ENCODE peak calls at places on chromosomes 6 and 20, in four cellular contexts. M is SK-N-SH, J is fibroblast of the aortic adventitia, X is brain microvascular endothelial cell. V is an unnamed sample.

GRCh38 chr6:138278326-138278725 is 60.0 kb upstream of the PBOV1 start:
- DNase-seq in M (no peak), J (peak; percentile 41), X (peak; percentile 34), V (no peak)

GRCh38 chr6:5132741-5133140 is 47.6 kb downstream of the PPP1R3G start:
- DNase-seq in J (peak; percentile 95), X (peak; percentile 95), M (no peak), V (peak; percentile 40)

GRCh38 chr6:24522090-24522820 is 27.5 kb downstream of the ALDH5A1 start:
- DNase-seq in J (peak; percentile 10), M (no peak), X (no peak), V (no peak)

GRCh38 chr6:16930432-16930831 is 169.2 kb upstream of the ATXN1 start:
- DNase-seq in X (no peak), J (no peak), M (no peak), V (no peak)

GRCh38 chr20:17138237-17138636 is 88.6 kb upstream of the PCSK2 start:
- DNase-seq in J (no peak), M (no peak), X (no peak), V (no peak)

GRCh38 chr20:48760403-48760889 is 67.4 kb downstream of the PREX1 start:
- DNase-seq in M (no peak), X (peak; percentile 35), J (peak; percentile 39), V (no peak)

GRCh38 chr6:15152720-15153119 is 93.1 kb upstream of the JARID2 start:
- DNase-seq in J (no peak), M (no peak), X (no peak), V (no peak)

GRCh38 chr20:46648903-46649649 is 2.2 kb downstream of the SLC13A3 start:
- DNase-seq in J (no peak), X (no peak), M (no peak), V (no peak)

GRCh38 chr20:32484221-32485125 is 100.7 kb downstream of the NOL4L start:
- DNase-seq in M (peak; percentile 81), J (no peak), X (no peak), V (no peak)

GRCh38 chr20:17809714-17810631 is 110.2 kb downstream of the BANF2 start:
- DNase-seq in M (no peak), J (peak; percentile 31), X (no peak), V (no peak)

GRCh38 chr20:20492521-20493334 is 124.8 kb downstream of the INSM1 start:
- DNase-seq in X (no peak), M (peak; percentile 30), J (no peak), V (no peak)

GRCh38 chr6:152233547-152234320 is 403.4 kb downstream of the SYNE1 start:
- DNase-seq in M (no peak), X (no peak), J (no peak), V (no peak)

GRCh38 chr6:27547157-27548075 is 74.5 kb upstream of the ZNF184 start:
- DNase-seq in M (peak; percentile 20), X (peak; percentile 89), J (peak; percentile 68), V (no peak)

GRCh38 chr6:158452191-158452590 is 107.7 kb upstream of the TMEM181 start:
- DNase-seq in X (no peak), J (no peak), M (no peak), V (no peak)

GRCh38 chr20:58618694-58619540 is 32.2 kb upstream of the STX16 start:
- DNase-seq in M (no peak), J (peak; percentile 86), X (peak; percentile 88), V (no peak)

GRCh38 chr20:25532971-25533391 is 52.4 kb downstream of the NINL start:
- DNase-seq in M (no peak), J (peak; percentile 66), X (no peak), V (no peak)

GRCh38 chr20:58004146-58004545 is 224.3 kb downstream of the ANKRD60 start:
- DNase-seq in J (no peak), X (no peak), M (no peak), V (no peak)

GRCh38 chr6:16700202-16700997 is 60.9 kb downstream of the ATXN1 start:
- DNase-seq in X (no peak), M (no peak), J (no peak), V (no peak)

GRCh38 chr6:56220078-56220477 is 27.3 kb downstream of the COL21A1 start:
- DNase-seq in X (no peak), M (no peak), J (no peak), V (no peak)

GRCh38 chr20:33224399-33224798 is 7.2 kb downstream of the BPIFA3 start:
- DNase-seq in J (no peak), X (no peak), M (no peak), V (no peak)

GRCh38 chr6:163415176-163415619 is 680 bp downstream of the QKI start:
- DNase-seq in X (no peak), M (peak; percentile 74), J (no peak), V (no peak)

GRCh38 chr6:139181236-139181635 is 46.4 kb downstream of the HECA start:
- DNase-seq in X (no peak), J (no peak), M (no peak), V (no peak)

GRCh38 chr6:141244366-141244765 is 888.4 kb upstream of the GJE1 start:
- DNase-seq in X (no peak), M (no peak), J (no peak), V (no peak)

GRCh38 chr20:51272392-51272791 is 249.5 kb upstream of the KCNG1 start:
- DNase-seq in M (no peak), J (peak; percentile 68), X (peak; percentile 59), V (no peak)

GRCh38 chr6:1605822-1606532 is 3.7 kb upstream of the FOXC1 start:
- DNase-seq in M (no peak), X (no peak), J (no peak), V (no peak)

GRCh38 chr20:16128538-16129106 is 444.6 kb downstream of the KIF16B start:
- DNase-seq in J (no peak), X (no peak), M (no peak), V (no peak)

GRCh38 chr6:132445201-132445951 is 44.1 kb upstream of the MOXD1 start:
- DNase-seq in M (no peak), J (peak; percentile 86), X (peak; percentile 79), V (no peak)

DNA sequence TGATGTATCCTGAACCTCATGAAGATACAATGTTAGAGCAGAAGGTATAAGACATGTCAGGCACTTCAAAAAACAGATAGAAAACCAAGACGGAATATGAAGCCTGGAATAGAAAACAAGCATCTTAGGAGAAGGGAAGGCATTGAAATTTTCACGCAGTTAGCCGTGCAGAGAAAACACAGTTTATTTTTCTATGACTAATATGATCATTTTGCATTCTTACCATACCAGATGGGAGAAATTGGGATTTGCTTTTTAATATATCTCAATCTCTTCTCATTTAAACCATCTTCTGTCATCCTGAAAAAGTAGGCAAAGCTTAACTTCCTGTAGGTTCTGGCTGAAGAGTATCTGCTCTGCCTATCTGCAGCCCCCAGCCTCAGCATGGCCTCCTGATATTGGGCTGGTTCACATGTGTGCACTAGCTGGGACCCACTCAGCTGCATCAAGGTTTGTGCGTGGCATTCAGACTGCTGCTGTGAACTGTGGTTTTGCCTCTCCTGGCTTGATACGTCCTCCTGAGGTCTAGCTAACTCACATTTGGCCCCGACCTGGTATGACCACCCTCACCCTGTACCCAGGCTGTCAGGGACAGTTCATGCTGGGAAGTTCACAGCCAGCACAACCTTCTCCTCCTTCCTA is 392.5 kb upstream of the SASH1 start:
- DNase-seq in M (no peak), X (peak; percentile 51), J (no peak), V (no peak)
- H3K4me3 ChIP-seq in M (no peak overlapping the region), X (peak overlapping the region; percentile 0), J (no peak overlapping the region), V (no peak overlapping the region)

DNA sequence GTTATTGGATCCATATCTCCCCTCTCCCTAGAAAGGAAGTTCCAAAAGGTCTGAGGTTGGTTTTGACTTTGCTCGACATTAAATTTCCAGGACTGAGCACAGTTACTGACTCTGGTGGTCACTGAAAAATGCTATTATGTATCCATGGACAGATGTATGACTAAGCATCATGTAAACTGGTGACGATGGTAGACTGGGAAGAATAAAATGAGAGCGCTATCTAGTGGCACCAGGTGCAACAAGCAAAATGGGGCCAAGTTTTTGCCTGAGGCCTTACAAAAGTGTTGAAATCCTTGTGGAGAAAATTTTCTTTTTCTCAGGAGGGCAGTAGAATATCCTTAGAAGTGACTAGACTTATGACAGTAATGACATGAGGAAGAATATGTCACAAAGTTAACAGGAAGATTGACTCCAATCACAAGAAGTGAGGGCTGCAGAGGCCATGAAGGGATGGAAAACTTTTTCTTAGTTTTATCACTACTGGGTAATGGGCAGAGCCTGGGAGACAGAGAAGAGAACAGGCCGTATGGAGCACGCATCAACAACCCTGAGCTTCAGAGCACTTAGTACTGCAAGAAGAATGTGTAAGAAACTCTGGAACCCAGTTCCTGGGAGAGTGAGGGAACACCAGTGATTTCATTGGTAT is 88.9 kb upstream of the ELOVL5 start:
- DNase-seq in X (peak; percentile 84), J (peak; percentile 84), M (peak; percentile 24), V (peak; percentile 45)
- TF ChIP-seq CTCF in X (peak; percentile 83), J (peak; percentile 62), M (peak; percentile 80), V (peak; percentile 32)

DNA sequence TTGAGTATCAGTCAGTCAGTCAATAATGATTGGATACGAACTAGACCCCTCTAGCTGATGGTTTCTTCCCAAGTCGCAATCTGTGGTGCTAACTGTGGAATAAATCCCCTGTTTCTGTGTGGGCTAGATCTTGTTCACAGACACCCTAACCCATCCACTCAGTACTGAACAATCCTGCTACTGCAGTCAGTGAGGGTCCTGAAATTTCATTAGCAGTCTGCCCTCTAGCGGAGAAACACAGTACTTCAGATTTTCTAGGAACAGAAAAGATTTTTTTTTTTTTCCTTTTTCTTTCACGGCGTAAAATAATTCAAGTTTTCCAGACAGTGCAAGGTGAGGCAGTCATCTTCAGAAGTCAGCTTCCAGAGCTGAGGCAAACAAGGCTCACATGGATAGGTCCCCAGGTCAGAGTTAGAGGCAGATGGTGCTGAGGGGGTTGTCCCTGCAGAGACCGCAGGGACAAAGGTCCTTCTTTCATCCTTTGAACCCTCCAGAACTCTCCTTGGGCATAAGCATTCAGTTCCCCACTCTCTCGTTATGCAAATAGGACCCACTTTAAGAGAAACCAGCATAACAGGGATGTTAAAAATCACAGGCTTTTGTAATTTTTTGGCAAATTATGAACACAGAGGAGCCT is 119.6 kb downstream of the SCML4 start:
- DNase-seq in X (peak; percentile 52), J (peak; percentile 80), M (peak; percentile 69), V (no peak)
- H3K4me3 ChIP-seq in X (no peak overlapping the region), J (peak overlapping the region; percentile 50), M (no peak overlapping the region), V (no peak overlapping the region)

GRCh38 chr20:4999788-5000187 is 1.5 kb downstream of the SLC23A2 start:
- DNase-seq in X (no peak), J (no peak), M (no peak), V (no peak)

GRCh38 chr20:5001174-5002076 is at the start of gene SLC23A2:
- DNase-seq in X (no peak), M (peak; percentile 94), J (no peak), V (peak; percentile 30)

GRCh38 chr20:5000263-5001173 is 792 bp downstream of the SLC23A2 start:
- DNase-seq in X (no peak), M (peak; percentile 81), J (no peak), V (peak; percentile 30)

GRCh38 chr20:4997207-4997606 is 4.1 kb downstream of the SLC23A2 start:
- DNase-seq in X (no peak), J (no peak), M (no peak), V (no peak)

DNA sequence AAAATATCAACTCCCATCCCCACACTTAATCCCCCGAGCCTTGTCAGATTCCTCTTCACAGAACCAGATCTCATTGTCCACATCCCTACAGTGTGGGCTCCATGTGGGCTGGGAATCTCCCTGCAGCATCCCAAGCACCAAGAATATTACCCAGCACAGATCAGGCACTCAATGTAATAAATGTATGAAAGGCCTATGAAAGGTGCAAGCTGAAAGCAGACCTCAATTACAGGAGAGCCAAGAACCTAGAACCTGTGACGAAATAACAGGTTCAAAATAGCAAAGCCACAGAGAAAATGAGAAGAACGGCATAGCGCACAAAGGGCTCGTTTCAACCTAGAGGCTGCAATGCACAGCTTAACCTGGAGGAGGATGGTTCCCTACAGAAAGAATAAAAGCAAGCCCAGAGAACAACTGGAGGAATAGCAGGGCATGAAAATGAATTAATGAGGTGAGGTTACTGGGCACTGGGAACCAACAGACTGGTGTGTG is 3.1 kb downstream of the SLC23A2 start:
- DNase-seq in M (no peak), J (no peak), X (no peak), V (no peak)
- TF ChIP-seq CTCF in M (no peak), J (peak; percentile 24), X (peak; percentile 48), V (no peak)